ENCODE peak calls at places on chromosomes 12 and 14, in seven cellular contexts. One of them, this sample, is unnamed.

GRCh38 chr14:86357119-86357518 is 827.2 kb downstream of the FLRT2 start:
- DNase-seq in left ventricle myocardium inferior: no peak
- DNase-seq in A549: no peak
- DNase-seq in nephron progenitor cell: no peak
- DNase-seq in GM23338: no peak
- DNase-seq in fibroblast of the aortic adventitia: no peak
- DNase-seq in fibroblast of villous mesenchyme: no peak
- DNase-seq in this sample: no peak

GRCh38 chr12:114241973-114242434 is 163.9 kb downstream of the TBX5 start:
- DNase-seq in left ventricle myocardium inferior: no peak
- DNase-seq in A549: peak; percentile 85
- DNase-seq in nephron progenitor cell: no peak
- DNase-seq in GM23338: peak; percentile 37
- DNase-seq in fibroblast of the aortic adventitia: no peak
- DNase-seq in fibroblast of villous mesenchyme: no peak
- DNase-seq in this sample: no peak

GRCh38 chr12:20549115-20549719 is 145.9 kb upstream of the SLCO1C1 start:
- DNase-seq in left ventricle myocardium inferior: no peak
- DNase-seq in A549: peak; percentile 73
- DNase-seq in nephron progenitor cell: peak; percentile 18
- DNase-seq in GM23338: peak; percentile 72
- DNase-seq in fibroblast of the aortic adventitia: peak; percentile 68
- DNase-seq in fibroblast of villous mesenchyme: peak; percentile 44
- DNase-seq in this sample: no peak

GRCh38 chr12:94271351-94271750 is 123.0 kb downstream of the PLXNC1 start:
- DNase-seq in left ventricle myocardium inferior: no peak
- DNase-seq in A549: no peak
- DNase-seq in nephron progenitor cell: no peak
- DNase-seq in GM23338: no peak
- DNase-seq in fibroblast of the aortic adventitia: no peak
- DNase-seq in fibroblast of villous mesenchyme: no peak
- DNase-seq in this sample: no peak

GRCh38 chr14:100495917-100496316 is 91.3 kb downstream of the BEGAIN start:
- DNase-seq in left ventricle myocardium inferior: no peak
- DNase-seq in A549: no peak
- DNase-seq in nephron progenitor cell: no peak
- DNase-seq in GM23338: no peak
- DNase-seq in fibroblast of the aortic adventitia: no peak
- DNase-seq in fibroblast of villous mesenchyme: no peak
- DNase-seq in this sample: no peak

GRCh38 chr12:12973019-12973418 is 21.0 kb upstream of the GPRC5D start:
- DNase-seq in left ventricle myocardium inferior: no peak
- DNase-seq in A549: no peak
- DNase-seq in nephron progenitor cell: no peak
- DNase-seq in GM23338: no peak
- DNase-seq in fibroblast of the aortic adventitia: no peak
- DNase-seq in fibroblast of villous mesenchyme: no peak
- DNase-seq in this sample: no peak

GRCh38 chr12:102726686-102727085 is 190.4 kb downstream of the PAH start:
- DNase-seq in left ventricle myocardium inferior: no peak
- DNase-seq in A549: no peak
- DNase-seq in nephron progenitor cell: no peak
- DNase-seq in GM23338: no peak
- DNase-seq in fibroblast of the aortic adventitia: no peak
- DNase-seq in fibroblast of villous mesenchyme: no peak
- DNase-seq in this sample: no peak

GRCh38 chr12:948238-948637 is 1.3 kb downstream of the RAD52 start:
- DNase-seq in left ventricle myocardium inferior: no peak
- DNase-seq in A549: no peak
- DNase-seq in nephron progenitor cell: no peak
- DNase-seq in GM23338: no peak
- DNase-seq in fibroblast of the aortic adventitia: no peak
- DNase-seq in fibroblast of villous mesenchyme: peak; percentile 3
- DNase-seq in this sample: no peak

GRCh38 chr14:63840981-63841380 is 11.8 kb upstream of the SYNE2 start:
- DNase-seq in left ventricle myocardium inferior: no peak
- DNase-seq in A549: no peak
- DNase-seq in nephron progenitor cell: no peak
- DNase-seq in GM23338: peak; percentile 84
- DNase-seq in fibroblast of the aortic adventitia: no peak
- DNase-seq in fibroblast of villous mesenchyme: peak; percentile 18
- DNase-seq in this sample: peak; percentile 68

GRCh38 chr12:69988601-69989194 is 163.7 kb downstream of the MYRFL start:
- DNase-seq in left ventricle myocardium inferior: no peak
- DNase-seq in A549: no peak
- DNase-seq in nephron progenitor cell: no peak
- DNase-seq in GM23338: no peak
- DNase-seq in fibroblast of the aortic adventitia: peak; percentile 91
- DNase-seq in fibroblast of villous mesenchyme: peak; percentile 68
- DNase-seq in this sample: no peak

GRCh38 chr12:57488397-57489156 is 709 bp downstream of the MARS1 start:
- DNase-seq in left ventricle myocardium inferior: no peak
- DNase-seq in A549: no peak
- DNase-seq in nephron progenitor cell: no peak
- DNase-seq in GM23338: peak; percentile 30
- DNase-seq in fibroblast of the aortic adventitia: peak; percentile 20
- DNase-seq in fibroblast of villous mesenchyme: peak; percentile 30
- DNase-seq in this sample: no peak

GRCh38 chr14:20802341-20803084 is at the start of gene RNASE1:
- DNase-seq in left ventricle myocardium inferior: peak; percentile 34
- DNase-seq in A549: peak; percentile 36
- DNase-seq in nephron progenitor cell: no peak
- DNase-seq in GM23338: no peak
- DNase-seq in fibroblast of the aortic adventitia: peak; percentile 9
- DNase-seq in fibroblast of villous mesenchyme: no peak
- DNase-seq in this sample: no peak

GRCh38 chr14:61563162-61563511 is 132.2 kb upstream of the HIF1A start:
- DNase-seq in left ventricle myocardium inferior: no peak
- DNase-seq in A549: no peak
- DNase-seq in nephron progenitor cell: no peak
- DNase-seq in GM23338: no peak
- DNase-seq in fibroblast of the aortic adventitia: no peak
- DNase-seq in fibroblast of villous mesenchyme: no peak
- DNase-seq in this sample: no peak

GRCh38 chr12:93741741-93742085 is 64.5 kb downstream of the CRADD start:
- DNase-seq in left ventricle myocardium inferior: no peak
- DNase-seq in A549: peak; percentile 25
- DNase-seq in nephron progenitor cell: peak; percentile 15
- DNase-seq in GM23338: peak; percentile 97
- DNase-seq in fibroblast of the aortic adventitia: peak; percentile 63
- DNase-seq in fibroblast of villous mesenchyme: peak; percentile 63
- DNase-seq in this sample: no peak

GRCh38 chr12:127559349-127560040 is 707.5 kb upstream of the TMEM132C start:
- DNase-seq in left ventricle myocardium inferior: peak; percentile 15
- DNase-seq in A549: peak; percentile 54
- DNase-seq in nephron progenitor cell: peak; percentile 29
- DNase-seq in GM23338: peak; percentile 75
- DNase-seq in fibroblast of the aortic adventitia: peak; percentile 92
- DNase-seq in fibroblast of villous mesenchyme: peak; percentile 44
- DNase-seq in this sample: peak; percentile 35
- TF ChIP-seq CTCF in left ventricle myocardium inferior: peak; percentile 43
- TF ChIP-seq CTCF in A549: no peak
- TF ChIP-seq CTCF in nephron progenitor cell: peak; percentile 20
- TF ChIP-seq CTCF in GM23338: peak; percentile 61
- TF ChIP-seq CTCF in fibroblast of the aortic adventitia: peak; percentile 61
- TF ChIP-seq CTCF in fibroblast of villous mesenchyme: peak; percentile 33
- TF ChIP-seq CTCF in this sample: peak; percentile 7

GRCh38 chr14:24146978-24147760 is at the start of gene RNF31:
- DNase-seq in left ventricle myocardium inferior: peak; percentile 99
- DNase-seq in A549: peak; percentile 98
- DNase-seq in nephron progenitor cell: peak; percentile 97
- DNase-seq in GM23338: peak; percentile 100
- DNase-seq in fibroblast of the aortic adventitia: peak; percentile 98
- DNase-seq in fibroblast of villous mesenchyme: peak; percentile 98
- DNase-seq in this sample: peak; percentile 95
- TF ChIP-seq CTCF in left ventricle myocardium inferior: no peak
- TF ChIP-seq CTCF in A549: no peak
- TF ChIP-seq CTCF in nephron progenitor cell: no peak
- TF ChIP-seq CTCF in GM23338: no peak
- TF ChIP-seq CTCF in fibroblast of the aortic adventitia: no peak
- TF ChIP-seq CTCF in fibroblast of villous mesenchyme: no peak
- TF ChIP-seq CTCF in this sample: no peak

DNA sequence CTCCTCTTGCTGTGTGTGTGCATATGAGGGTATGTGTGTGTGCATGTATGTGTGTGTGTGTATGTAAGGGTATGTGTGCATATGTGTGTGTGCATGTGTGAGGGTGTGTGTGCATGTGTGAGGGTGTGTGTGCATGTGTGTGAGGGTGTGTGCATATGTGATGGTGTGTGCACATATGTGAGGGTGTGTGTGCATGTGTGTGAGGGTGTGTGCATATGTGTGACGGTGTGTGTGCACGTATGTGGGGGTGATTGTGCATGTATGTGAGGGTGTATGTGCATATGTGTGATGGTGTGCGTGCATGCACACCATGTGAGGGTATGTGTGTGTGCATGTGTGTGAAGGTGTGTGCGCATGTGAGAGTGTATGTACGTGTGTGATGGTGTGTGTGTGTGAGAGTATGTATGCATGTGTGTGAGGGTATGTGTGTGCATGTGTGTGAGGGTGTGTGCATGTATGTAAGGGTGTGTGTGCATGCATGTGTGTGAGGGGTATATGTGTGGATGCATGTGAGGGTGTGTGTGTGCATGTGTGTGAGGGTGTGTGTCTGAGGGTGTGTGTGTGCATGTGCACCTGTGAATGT is 15.4 kb downstream of the DAO start:
- DNase-seq in left ventricle myocardium inferior: no peak
- DNase-seq in A549: no peak
- DNase-seq in nephron progenitor cell: no peak
- DNase-seq in GM23338: no peak
- DNase-seq in fibroblast of the aortic adventitia: no peak
- DNase-seq in fibroblast of villous mesenchyme: no peak
- DNase-seq in this sample: no peak
- TF ChIP-seq CTCF in left ventricle myocardium inferior: no peak
- TF ChIP-seq CTCF in A549: no peak
- TF ChIP-seq CTCF in nephron progenitor cell: no peak
- TF ChIP-seq CTCF in GM23338: no peak
- TF ChIP-seq CTCF in fibroblast of the aortic adventitia: no peak
- TF ChIP-seq CTCF in fibroblast of villous mesenchyme: no peak
- TF ChIP-seq CTCF in this sample: no peak

DNA sequence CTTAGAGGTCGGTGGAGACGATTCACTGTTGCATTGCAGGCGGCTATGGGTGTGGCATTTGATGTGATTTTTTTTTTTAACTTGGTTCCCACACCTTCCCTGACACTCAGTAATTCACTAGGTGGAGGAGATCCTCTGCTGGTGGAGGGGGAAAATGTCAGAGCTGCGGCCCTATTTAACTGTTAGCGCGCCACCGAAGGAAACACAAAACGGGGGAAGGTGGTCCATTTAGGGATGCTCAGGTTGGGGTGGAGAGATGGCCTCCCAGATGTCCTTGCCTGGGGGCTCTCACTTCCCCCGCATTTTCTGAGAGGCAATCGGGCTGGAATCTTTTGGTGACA is 4.3 kb upstream of the HOXC12 start:
- DNase-seq in left ventricle myocardium inferior: no peak
- DNase-seq in A549: peak; percentile 36
- DNase-seq in nephron progenitor cell: no peak
- DNase-seq in GM23338: no peak
- DNase-seq in fibroblast of the aortic adventitia: no peak
- DNase-seq in fibroblast of villous mesenchyme: no peak
- DNase-seq in this sample: no peak
- TF ChIP-seq CTCF in left ventricle myocardium inferior: no peak
- TF ChIP-seq CTCF in A549: no peak
- TF ChIP-seq CTCF in nephron progenitor cell: no peak
- TF ChIP-seq CTCF in GM23338: no peak
- TF ChIP-seq CTCF in fibroblast of the aortic adventitia: no peak
- TF ChIP-seq CTCF in fibroblast of villous mesenchyme: no peak
- TF ChIP-seq CTCF in this sample: no peak

GRCh38 chr14:46325157-46325556 is 326.4 kb downstream of the RPL10L start:
- DNase-seq in left ventricle myocardium inferior: no peak
- DNase-seq in A549: no peak
- DNase-seq in nephron progenitor cell: no peak
- DNase-seq in GM23338: peak; percentile 35
- DNase-seq in fibroblast of the aortic adventitia: no peak
- DNase-seq in fibroblast of villous mesenchyme: no peak
- DNase-seq in this sample: no peak
- TF ChIP-seq CTCF in left ventricle myocardium inferior: no peak
- TF ChIP-seq CTCF in A549: no peak
- TF ChIP-seq CTCF in nephron progenitor cell: no peak
- TF ChIP-seq CTCF in GM23338: no peak
- TF ChIP-seq CTCF in fibroblast of the aortic adventitia: no peak
- TF ChIP-seq CTCF in fibroblast of villous mesenchyme: no peak
- TF ChIP-seq CTCF in this sample: no peak

GRCh38 chr14:105207460-105207901 is 26.4 kb upstream of the NUDT14 start:
- DNase-seq in left ventricle myocardium inferior: peak; percentile 59
- DNase-seq in A549: peak; percentile 55
- DNase-seq in nephron progenitor cell: no peak
- DNase-seq in GM23338: peak; percentile 52
- DNase-seq in fibroblast of the aortic adventitia: no peak
- DNase-seq in fibroblast of villous mesenchyme: no peak
- DNase-seq in this sample: no peak
- TF ChIP-seq CTCF in left ventricle myocardium inferior: peak; percentile 43
- TF ChIP-seq CTCF in A549: no peak
- TF ChIP-seq CTCF in nephron progenitor cell: no peak
- TF ChIP-seq CTCF in GM23338: no peak
- TF ChIP-seq CTCF in fibroblast of the aortic adventitia: no peak
- TF ChIP-seq CTCF in fibroblast of villous mesenchyme: no peak
- TF ChIP-seq CTCF in this sample: no peak

GRCh38 chr14:80862983-80863382 is 78.6 kb downstream of the CEP128 start:
- DNase-seq in left ventricle myocardium inferior: no peak
- DNase-seq in A549: no peak
- DNase-seq in nephron progenitor cell: no peak
- DNase-seq in GM23338: no peak
- DNase-seq in fibroblast of the aortic adventitia: peak; percentile 16
- DNase-seq in fibroblast of villous mesenchyme: no peak
- DNase-seq in this sample: no peak
- TF ChIP-seq CTCF in left ventricle myocardium inferior: no peak
- TF ChIP-seq CTCF in A549: peak; percentile 59
- TF ChIP-seq CTCF in nephron progenitor cell: no peak
- TF ChIP-seq CTCF in GM23338: peak; percentile 32
- TF ChIP-seq CTCF in fibroblast of the aortic adventitia: peak; percentile 25
- TF ChIP-seq CTCF in fibroblast of villous mesenchyme: peak; percentile 23
- TF ChIP-seq CTCF in this sample: no peak

GRCh38 chr12:38695057-38695456 is 210.3 kb downstream of the CPNE8 start:
- DNase-seq in left ventricle myocardium inferior: no peak
- DNase-seq in A549: no peak
- DNase-seq in nephron progenitor cell: no peak
- DNase-seq in GM23338: peak; percentile 58
- DNase-seq in fibroblast of the aortic adventitia: no peak
- DNase-seq in fibroblast of villous mesenchyme: no peak
- DNase-seq in this sample: no peak

GRCh38 chr12:38689704-38690103 is 215.7 kb downstream of the CPNE8 start:
- DNase-seq in left ventricle myocardium inferior: no peak
- DNase-seq in A549: no peak
- DNase-seq in nephron progenitor cell: no peak
- DNase-seq in GM23338: no peak
- DNase-seq in fibroblast of the aortic adventitia: peak; percentile 40
- DNase-seq in fibroblast of villous mesenchyme: peak; percentile 50
- DNase-seq in this sample: no peak

DNA sequence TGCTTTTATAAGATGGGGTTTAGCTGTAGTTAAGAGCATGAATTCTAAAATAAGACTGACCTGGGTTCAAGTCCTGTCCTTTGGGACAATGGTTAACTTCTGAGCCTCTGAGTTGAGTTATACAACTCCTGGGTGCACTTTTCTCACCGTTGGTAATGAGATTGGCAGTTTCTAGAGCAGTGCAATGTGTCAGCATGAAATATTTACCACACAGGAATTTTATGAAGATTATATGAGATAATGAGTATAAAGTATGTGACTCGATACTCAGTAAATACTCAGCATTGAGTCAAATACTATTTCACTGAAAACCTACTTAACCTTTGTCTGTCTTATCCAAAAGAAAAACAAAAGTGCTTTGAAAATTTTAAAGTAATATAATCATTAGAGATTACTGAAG is 214.2 kb downstream of the CPNE8 start:
- DNase-seq in left ventricle myocardium inferior: no peak
- DNase-seq in A549: no peak
- DNase-seq in nephron progenitor cell: no peak
- DNase-seq in GM23338: no peak
- DNase-seq in fibroblast of the aortic adventitia: no peak
- DNase-seq in fibroblast of villous mesenchyme: no peak
- DNase-seq in this sample: no peak
- TF ChIP-seq CTCF in left ventricle myocardium inferior: no peak
- TF ChIP-seq CTCF in A549: no peak
- TF ChIP-seq CTCF in nephron progenitor cell: no peak
- TF ChIP-seq CTCF in GM23338: no peak
- TF ChIP-seq CTCF in fibroblast of the aortic adventitia: no peak
- TF ChIP-seq CTCF in fibroblast of villous mesenchyme: no peak
- TF ChIP-seq CTCF in this sample: no peak

This sample was measured in natural killer cell.